ENCODE peak calls at places on chromosomes 12 and 14, in seven cellular contexts. U, Z, Q, O, S, W and E are unnamed samples.
A peak's percentile ranks its signal among the peaks of the same experiment; 100 is the strongest.

GRCh38 chr12:104226672-104227071 is 11.1 kb downstream of the TXNRD1 start:
- DNase-seq in W (no peak), Q (no peak), U (no peak), Z (no peak), S (no peak), O (no peak), E (no peak)

GRCh38 chr14:49971156-49972141 is 78.6 kb downstream of the ARF6 start:
- DNase-seq in O (no peak), U (no peak), S (peak; percentile 31), Q (no peak), Z (no peak), W (no peak), E (no peak)

GRCh38 chr14:61710853-61711817 is 15.8 kb downstream of the HIF1A start:
- DNase-seq in U (no peak), Q (no peak), S (no peak), W (no peak), O (no peak), Z (no peak), E (peak; percentile 26)

GRCh38 chr12:122366685-122367475 is 55.6 kb downstream of the CLIP1 start:
- DNase-seq in Z (no peak), S (peak; percentile 87), O (peak; percentile 58), Q (no peak), W (peak; percentile 64), U (peak; percentile 41), E (peak; percentile 61)

GRCh38 chr14:22314183-22314820 is 274.7 kb downstream of the DAD1 start:
- DNase-seq in U (no peak), W (no peak), Z (peak; percentile 7), S (peak; percentile 88), Q (peak; percentile 33), O (no peak), E (no peak)

GRCh38 chr12:49232940-49233841 is 31.7 kb upstream of the TUBA1C start:
- DNase-seq in U (peak; percentile 49), Q (peak; percentile 40), S (peak; percentile 89), O (peak; percentile 37), Z (peak; percentile 69), W (no peak), E (no peak)

GRCh38 chr12:14910090-14910915 is 24.6 kb upstream of the MGP start:
- DNase-seq in S (no peak), O (no peak), U (no peak), Q (no peak), W (peak; percentile 38), Z (no peak), E (peak; percentile 56)

GRCh38 chr12:3447318-3447717 is 43.7 kb upstream of the PRMT8 start:
- DNase-seq in O (no peak), S (no peak), Z (no peak), U (no peak), Q (no peak), W (no peak), E (no peak)

GRCh38 chr12:124736115-124737039 is 127.3 kb downstream of the SCARB1 start:
- DNase-seq in Z (no peak), U (no peak), O (no peak), W (no peak), S (no peak), Q (no peak), E (no peak)

GRCh38 chr12:122062832-122063690 is 15.5 kb upstream of the MLXIP start:
- DNase-seq in Q (no peak), U (peak; percentile 60), S (no peak), O (no peak), Z (no peak), W (peak; percentile 33), E (peak; percentile 31)

GRCh38 chr12:111368291-111368683 is 608 bp downstream of the PHETA1 start:
- DNase-seq in Q (peak; percentile 32), W (no peak), Z (no peak), S (peak; percentile 24), U (no peak), O (peak; percentile 30), E (no peak)

GRCh38 chr12:93177208-93178153 is 200.2 kb upstream of the NUDT4 start:
- DNase-seq in W (no peak), Q (no peak), S (no peak), Z (no peak), U (no peak), O (no peak), E (no peak)

GRCh38 chr12:120211904-120212283 is 11.0 kb upstream of the RPLP0 start:
- DNase-seq in O (no peak), W (no peak), S (no peak), Q (no peak), Z (no peak), U (no peak), E (no peak)

GRCh38 chr12:46559311-46559710 is 186.7 kb upstream of the SLC38A2 start:
- DNase-seq in Z (no peak), Q (no peak), U (no peak), O (no peak), W (no peak), S (no peak), E (peak; percentile 96)

GRCh38 chr12:20963762-20964161 is 153.3 kb downstream of the SLCO1B3 start:
- DNase-seq in O (no peak), Z (no peak), U (no peak), S (no peak), W (no peak), Q (no peak), E (no peak)

GRCh38 chr14:103522649-103523582 is at the start of gene CKB:
- DNase-seq in O (peak; percentile 70), S (peak; percentile 78), W (no peak), Q (no peak), Z (peak; percentile 79), U (no peak), E (no peak)

GRCh38 chr14:64082837-64083236 is 211.3 kb downstream of the ESR2 start:
- DNase-seq in Q (no peak), W (no peak), Z (no peak), U (no peak), S (no peak), O (no peak), E (no peak)

GRCh38 chr14:21748869-21749303 is 75.3 kb upstream of the OR4E1 start:
- DNase-seq in O (no peak), Z (peak; percentile 32), S (peak; percentile 90), W (no peak), Q (no peak), U (no peak), E (no peak)

DNA sequence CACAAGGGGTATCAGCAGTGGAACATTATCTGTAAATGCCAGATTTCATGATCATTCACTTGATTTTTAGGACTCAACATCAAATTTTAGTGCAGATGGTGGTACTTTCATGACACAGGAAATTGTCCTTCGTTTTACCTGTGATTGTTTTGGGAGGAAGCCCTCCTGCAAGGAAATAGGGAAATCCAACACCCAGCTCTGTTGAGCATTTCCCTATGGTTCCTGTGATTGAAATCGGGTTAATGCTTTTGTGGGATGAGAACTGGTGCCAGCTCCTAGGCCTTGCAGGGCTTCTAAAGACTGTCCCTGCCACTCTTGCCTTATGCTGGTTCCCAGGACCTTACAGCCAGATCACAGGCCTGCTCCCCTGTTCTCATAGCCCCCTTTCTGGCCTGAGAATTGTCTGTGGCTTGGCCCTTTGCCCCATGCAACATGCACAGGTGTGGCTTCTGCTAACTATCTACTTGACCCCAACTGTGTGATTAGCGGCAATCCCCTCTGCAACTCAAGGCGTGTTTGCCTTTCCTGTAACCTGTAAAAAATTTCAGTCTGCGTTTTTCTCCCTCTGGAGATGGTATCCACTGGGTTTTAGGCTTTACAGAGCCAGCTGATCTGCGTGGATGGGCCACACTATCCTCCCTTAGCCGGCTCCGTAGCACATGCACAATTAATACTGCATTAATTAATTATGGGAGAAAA is 112.5 kb downstream of the ETV6 start:
- DNase-seq in Q (no peak), O (no peak), U (no peak), S (no peak), W (no peak), Z (no peak), E (no peak)
- H3K27ac ChIP-seq in Q (no peak overlapping the region), O (no peak overlapping the region), U (peak overlapping the region; percentile 96), S (peak overlapping the region; percentile 5), W (no peak overlapping the region), Z (no peak overlapping the region), E (no peak overlapping the region)

GRCh38 chr14:76720382-76720813 is 40.9 kb upstream of the VASH1 start:
- DNase-seq in Q (peak; percentile 36), Z (no peak), O (peak; percentile 83), U (peak; percentile 69), W (no peak), S (no peak), E (no peak)

GRCh38 chr14:76717508-76717907 is 43.8 kb upstream of the VASH1 start:
- DNase-seq in S (no peak), Q (peak; percentile 26), O (no peak), W (no peak), U (no peak), Z (no peak), E (no peak)

GRCh38 chr14:76716285-76716684 is 45.0 kb upstream of the VASH1 start:
- DNase-seq in O (no peak), W (no peak), Q (peak; percentile 22), Z (no peak), S (peak; percentile 25), U (no peak), E (no peak)

GRCh38 chr14:76718306-76719075 is 42.8 kb upstream of the VASH1 start:
- DNase-seq in W (no peak), S (no peak), Q (peak; percentile 13), O (no peak), U (no peak), Z (no peak), E (no peak)

DNA sequence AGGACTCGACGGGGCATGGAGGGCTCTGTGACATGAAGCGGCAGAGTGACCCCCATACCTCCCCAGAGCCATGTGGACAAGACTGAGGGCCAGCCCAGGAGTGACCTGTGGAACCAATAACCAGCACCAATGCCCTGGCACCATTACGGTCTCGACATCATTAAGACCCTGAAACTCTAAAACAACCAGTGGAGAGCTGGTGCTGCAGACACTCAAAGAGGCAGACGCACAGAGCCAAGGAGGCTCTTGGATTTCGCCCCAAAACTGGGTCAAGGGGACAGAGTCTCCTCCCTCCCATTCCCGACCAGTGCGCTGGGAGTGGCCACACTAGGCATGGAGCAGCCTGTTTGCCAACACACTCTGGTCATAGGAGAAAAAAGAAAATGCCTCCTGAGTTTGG is 41.6 kb upstream of the VASH1 start:
- DNase-seq in O (peak; percentile 44), W (no peak), Z (no peak), S (no peak), Q (peak; percentile 25), U (no peak), E (no peak)
- H3K27ac ChIP-seq in O (peak overlapping the region; percentile 36), W (no peak overlapping the region), Z (peak overlapping the region; percentile 45), S (no peak overlapping the region), Q (no peak overlapping the region), U (peak overlapping the region; percentile 46), E (no peak overlapping the region)

DNA sequence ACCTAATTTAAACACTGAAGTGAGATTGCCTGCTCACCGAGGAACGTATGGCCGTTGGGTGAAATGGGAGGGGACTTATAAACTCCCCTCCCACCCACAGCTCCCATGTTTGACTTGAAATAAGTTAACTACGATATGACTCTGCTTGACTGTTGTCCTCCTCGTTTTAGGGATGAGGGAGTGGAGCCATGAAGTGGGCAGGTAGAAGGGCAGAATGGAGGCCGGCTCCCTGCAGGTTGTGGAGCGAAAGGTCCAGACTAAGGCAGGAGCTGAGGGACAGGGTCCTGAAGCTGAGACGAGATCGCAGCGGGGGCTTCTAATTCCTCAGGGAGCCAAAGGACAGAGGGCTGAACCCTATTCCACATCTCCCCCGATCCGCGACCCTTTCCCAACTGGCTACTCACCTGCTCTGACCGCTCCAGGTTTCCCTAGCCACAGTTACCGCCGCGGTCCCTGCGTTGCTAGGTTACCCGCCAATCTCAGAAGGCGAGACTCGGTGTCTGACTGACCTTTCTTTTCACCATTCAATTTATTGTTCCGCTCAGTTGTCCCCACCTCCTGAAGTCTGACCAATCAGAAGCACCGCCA is 577 bp upstream of the TPCN1 start:
- DNase-seq in Z (no peak), U (no peak), W (no peak), O (no peak), S (peak; percentile 40), Q (no peak), E (no peak)
- H3K27ac ChIP-seq in Z (peak overlapping the region; percentile 9), U (peak overlapping the region; percentile 93), W (peak overlapping the region; percentile 69), O (peak overlapping the region; percentile 52), S (peak overlapping the region; percentile 46), Q (no peak overlapping the region), E (no peak overlapping the region)

GRCh38 chr12:108722992-108723766 is 8.1 kb downstream of the CORO1C start:
- DNase-seq in W (no peak), U (peak; percentile 50), O (no peak), Z (no peak), Q (peak; percentile 39), S (peak; percentile 56), E (no peak)
- H3K27ac ChIP-seq in W (peak overlapping the region; percentile 78), U (peak overlapping the region; percentile 88), O (peak overlapping the region; percentile 84), Z (peak overlapping the region; percentile 5), Q (peak overlapping the region; percentile 79), S (peak overlapping the region; percentile 57), E (peak overlapping the region; percentile 91)